ENCODE peak calls at places on chromosomes 6 and 20, in six cellular contexts. S is A549, C is tibial artery, G is breast epithelium, Q is suprapubic skin, M is mammary epithelial cell. L is an unnamed sample.

GRCh38 chr6:1257778-1258177 is 54.1 kb upstream of the FOXQ1 start:
- DNase-seq in M (no peak), S (no peak), Q (no peak), C (no peak), G (no peak), L (no peak)

GRCh38 chr6:113994934-113995342 is 24.0 kb upstream of the HDAC2 start:
- DNase-seq in S (peak; percentile 62), M (peak; percentile 86), G (no peak), Q (no peak), C (no peak), L (no peak)

GRCh38 chr20:36173451-36173933 is 19.0 kb downstream of the EPB41L1 start:
- DNase-seq in M (no peak), Q (no peak), C (no peak), G (no peak), S (no peak), L (no peak)

GRCh38 chr6:57276946-57277345 is 40.5 kb upstream of the PRIM2 start:
- DNase-seq in S (no peak), Q (no peak), M (no peak), C (no peak), G (no peak), L (no peak)

GRCh38 chr6:34393968-34394305 is 1.5 kb upstream of the NUDT3 start:
- DNase-seq in G (no peak), C (no peak), Q (no peak), M (no peak), S (no peak), L (no peak)

GRCh38 chr6:110534731-110535164 is 58.3 kb upstream of the SLC22A16 start:
- DNase-seq in S (no peak), M (peak; percentile 80), Q (no peak), G (no peak), C (no peak), L (no peak)

GRCh38 chr6:30847971-30848441 is 36.3 kb upstream of the DDR1 start:
- DNase-seq in S (no peak), G (no peak), M (no peak), Q (no peak), C (no peak), L (no peak)

GRCh38 chr20:47262365-47263013 is 94.0 kb downstream of the ZMYND8 start:
- DNase-seq in Q (no peak), M (no peak), G (no peak), C (no peak), S (no peak), L (no peak)

GRCh38 chr6:138815797-138816528 is 20.1 kb downstream of the ECT2L start:
- DNase-seq in M (peak; percentile 68), C (no peak), S (peak; percentile 33), G (no peak), Q (no peak), L (no peak)

GRCh38 chr6:13987400-13987865 is 62.7 kb downstream of the RNF182 start:
- DNase-seq in M (no peak), Q (no peak), C (no peak), G (no peak), S (no peak), L (no peak)

GRCh38 chr6:82097676-82098075 is 149.9 kb downstream of the IBTK start:
- DNase-seq in M (peak; percentile 37), S (no peak), G (no peak), C (no peak), Q (no peak), L (no peak)

GRCh38 chr6:16472349-16473069 is 234.1 kb downstream of the GMPR start:
- DNase-seq in M (no peak), G (no peak), Q (no peak), S (peak; percentile 4), C (no peak), L (no peak)

GRCh38 chr6:135784493-135784892 is 67.0 kb upstream of the PDE7B start:
- DNase-seq in S (no peak), C (no peak), G (no peak), Q (no peak), M (no peak), L (no peak)

GRCh38 chr20:38806855-38807655 is 1.6 kb downstream of the PPP1R16B start:
- DNase-seq in M (no peak), Q (no peak), G (no peak), C (no peak), S (no peak), L (no peak)

GRCh38 chr20:2116170-2116940 is 14.7 kb downstream of the STK35 start:
- DNase-seq in M (no peak), C (peak; percentile 38), G (no peak), S (no peak), Q (peak; percentile 56), L (no peak)

GRCh38 chr20:38001173-38001875 is 31.9 kb downstream of the TTI1 start:
- DNase-seq in S (no peak), Q (no peak), M (peak; percentile 64), C (no peak), G (no peak), L (no peak)

GRCh38 chr6:27130668-27131428 is 116.7 kb upstream of the PRSS16 start:
- DNase-seq in S (no peak), M (peak; percentile 15), G (no peak), C (no peak), Q (no peak), L (no peak)

GRCh38 chr6:169048806-169049205 is 204.8 kb downstream of the THBS2 start:
- DNase-seq in C (no peak), M (no peak), Q (no peak), S (no peak), G (no peak), L (no peak)

GRCh38 chr20:46087161-46087560 is 2.6 kb downstream of the NCOA5 start:
- DNase-seq in C (no peak), Q (no peak), G (no peak), S (no peak), M (no peak), L (no peak)

GRCh38 chr6:36873612-36874011 is 991 bp downstream of the PPIL1 start:
- DNase-seq in S (peak; percentile 36), G (no peak), C (no peak), Q (no peak), M (no peak), L (no peak)

GRCh38 chr6:47631248-47632196 is 66.9 kb upstream of the ADGRF4 start:
- DNase-seq in Q (no peak), S (no peak), C (no peak), G (no peak), M (peak; percentile 60), L (no peak)

GRCh38 chr6:13908955-13909381 is 15.8 kb upstream of the RNF182 start:
- DNase-seq in Q (no peak), C (no peak), G (no peak), M (peak; percentile 55), S (peak; percentile 64), L (no peak)

GRCh38 chr6:108463789-108464188 is 96.9 kb upstream of the FOXO3 start:
- DNase-seq in Q (no peak), M (no peak), C (no peak), G (no peak), S (no peak), L (no peak)

GRCh38 chr20:5061209-5061608 is 58.5 kb downstream of the PCNA start:
- DNase-seq in S (peak; percentile 59), G (no peak), M (peak; percentile 98), Q (no peak), C (no peak), L (no peak)

GRCh38 chr20:1389703-1390385 is 3.0 kb downstream of the FKBP1A start:
- DNase-seq in S (no peak), M (peak; percentile 57), C (no peak), Q (no peak), G (no peak), L (no peak)

GRCh38 chr6:149951626-149952025 is 9.8 kb downstream of the ULBP2 start:
- DNase-seq in Q (no peak), S (no peak), M (no peak), C (no peak), G (no peak), L (peak; percentile 54)

GRCh38 chr20:62921119-62921687 is 5.1 kb downstream of the DIDO1 start:
- DNase-seq in M (peak; percentile 68), S (peak; percentile 82), Q (peak; percentile 80), C (peak; percentile 69), G (peak; percentile 75), L (no peak)
- TF ChIP-seq CTCF in M (peak; percentile 71), S (no peak), Q (peak; percentile 65), C (peak; percentile 47), G (peak; percentile 56), L (peak; percentile 56)

DNA sequence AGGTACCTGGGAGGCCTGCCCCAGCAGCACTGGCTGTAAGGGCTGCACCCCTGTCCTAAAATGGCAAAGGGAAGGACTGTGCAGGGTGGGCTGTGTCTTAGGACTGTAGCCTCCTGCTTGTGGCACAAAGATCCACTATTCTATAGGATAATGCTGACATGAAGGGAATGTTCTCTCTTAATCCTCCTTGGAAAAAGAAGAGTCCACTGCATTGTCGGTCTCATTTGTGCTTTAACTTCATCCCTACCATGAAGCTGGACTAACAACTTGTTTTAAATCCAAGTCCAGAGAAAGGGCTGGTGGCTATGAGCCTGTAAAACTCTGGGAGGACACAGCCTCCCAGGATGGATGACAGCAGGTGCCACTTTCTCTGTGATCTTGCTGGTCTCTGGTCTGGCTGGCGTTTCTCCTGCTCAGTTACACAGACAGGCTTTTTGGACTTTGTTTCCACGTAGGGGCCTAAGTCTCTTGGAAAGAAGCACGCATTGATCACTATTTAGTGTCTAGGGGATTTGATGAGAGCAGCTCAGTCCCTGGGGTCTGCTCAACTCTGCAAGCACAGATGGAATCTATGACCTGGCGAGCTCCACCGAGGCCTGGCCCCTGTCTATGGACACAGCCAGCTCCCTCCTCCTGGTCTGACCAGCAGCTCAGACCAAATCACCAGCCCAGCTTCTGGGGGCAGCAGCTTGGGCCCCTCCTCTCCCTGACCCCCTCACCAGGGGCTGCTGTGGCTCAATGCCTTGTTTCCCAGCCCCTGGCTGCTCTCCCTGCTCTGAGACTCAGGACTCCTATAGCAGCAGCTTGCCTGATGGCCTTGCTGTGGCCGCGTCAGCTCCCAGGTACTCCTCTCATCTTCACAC is 4.8 kb downstream of the CST3 start:
- DNase-seq in Q (no peak), S (no peak), G (no peak), C (no peak), M (no peak), L (no peak)
- H3K4me1 ChIP-seq in Q (peaks cover 51% of the 10 kb centered on the region), S (peaks cover 29% of the 10 kb centered on the region), G (peaks cover 13% of the 10 kb centered on the region), C (peaks cover 21% of the 10 kb centered on the region), M (peaks cover 36% of the 10 kb centered on the region), L (no peaks in the 10 kb centered on the region)

GRCh38 chr6:43359831-43360230 is 9.6 kb downstream of the ZNF318 start:
- DNase-seq in G (no peak), C (no peak), Q (no peak), M (peak; percentile 51), S (no peak), L (no peak)

GRCh38 chr6:43355862-43356590 is 13.4 kb downstream of the ZNF318 start:
- DNase-seq in Q (no peak), S (peak; percentile 7), C (no peak), M (no peak), G (no peak), L (no peak)

GRCh38 chr6:43359381-43359780 is 10.1 kb downstream of the ZNF318 start:
- DNase-seq in M (no peak), S (no peak), C (no peak), G (no peak), Q (no peak), L (no peak)

DNA sequence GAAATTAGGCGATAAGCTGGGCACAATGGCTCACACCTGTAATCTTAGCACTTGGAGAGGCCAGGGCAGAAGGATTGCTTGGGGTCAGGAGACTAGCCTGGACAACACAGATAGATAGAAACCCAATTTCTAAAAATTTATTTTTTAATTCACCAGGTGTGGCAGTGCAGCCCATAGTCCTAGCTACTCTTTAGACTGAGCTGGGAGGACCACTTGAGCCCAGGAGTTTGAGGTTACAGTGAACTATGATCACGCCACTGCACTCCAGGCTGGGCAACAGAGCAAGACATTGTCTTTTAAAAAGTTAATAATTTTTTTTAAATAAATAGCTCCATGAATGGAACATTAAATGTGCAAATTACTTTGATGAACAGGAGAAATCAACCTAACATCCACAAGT is 8.2 kb downstream of the ZNF318 start:
- DNase-seq in Q (no peak), C (no peak), S (no peak), G (no peak), M (no peak), L (no peak)
- TF ChIP-seq CTCF in Q (no peak), C (no peak), S (no peak), G (no peak), M (no peak), L (no peak)

GRCh38 chr20:57692393-57692792 is 17.4 kb downstream of the PMEPA1 start:
- DNase-seq in Q (no peak), C (no peak), S (no peak), G (no peak), M (no peak), L (no peak)
- H3K4me1 ChIP-seq in Q (peaks cover 77% of the 10 kb centered on the region), C (peaks cover 87% of the 10 kb centered on the region), S (peaks cover 100% of the 10 kb centered on the region), G (no peaks in the 10 kb centered on the region), M (peaks cover 93% of the 10 kb centered on the region), L (peaks cover 83% of the 10 kb centered on the region)

L was measured in right atrium auricular region.